ENCODE peak calls at places on chromosome 18, in seven cellular contexts. One of them, this sample, is unnamed.

GRCh38 chr18:30889582-30890301 is 152.8 kb downstream of the DSC3 start:
- DNase-seq in mucosa of descending colon: peak
- DNase-seq in endothelial cell: peak
- DNase-seq in sigmoid colon: no peak
- DNase-seq in EL: no peak
- DNase-seq in GM20000: no peak
- DNase-seq in H1: no peak
- DNase-seq in this sample: peak

GRCh38 chr18:2905802-2906521 is 59.2 kb downstream of the EMILIN2 start:
- DNase-seq in mucosa of descending colon: peak
- DNase-seq in endothelial cell: peak
- DNase-seq in sigmoid colon: peak
- DNase-seq in EL: peak
- DNase-seq in GM20000: peak
- DNase-seq in H1: peak
- DNase-seq in this sample: peak

GRCh38 chr18:48831802-48832201 is 119.0 kb downstream of the SMAD7 start:
- DNase-seq in mucosa of descending colon: no peak
- DNase-seq in endothelial cell: no peak
- DNase-seq in sigmoid colon: no peak
- DNase-seq in EL: no peak
- DNase-seq in GM20000: no peak
- DNase-seq in H1: no peak
- DNase-seq in this sample: no peak

GRCh38 chr18:22846088-22846683 is 86.9 kb upstream of the RBBP8 start:
- DNase-seq in mucosa of descending colon: peak
- DNase-seq in endothelial cell: no peak
- DNase-seq in sigmoid colon: no peak
- DNase-seq in EL: peak
- DNase-seq in GM20000: peak
- DNase-seq in H1: no peak
- DNase-seq in this sample: no peak

GRCh38 chr18:9552189-9552588 is 62.2 kb downstream of the PPP4R1 start:
- DNase-seq in mucosa of descending colon: no peak
- DNase-seq in endothelial cell: no peak
- DNase-seq in sigmoid colon: no peak
- DNase-seq in EL: no peak
- DNase-seq in GM20000: no peak
- DNase-seq in H1: no peak
- DNase-seq in this sample: no peak

GRCh38 chr18:43606800-43607199 is 329.5 kb upstream of the SYT4 start:
- DNase-seq in mucosa of descending colon: no peak
- DNase-seq in endothelial cell: no peak
- DNase-seq in sigmoid colon: no peak
- DNase-seq in EL: no peak
- DNase-seq in GM20000: no peak
- DNase-seq in H1: no peak
- DNase-seq in this sample: no peak

GRCh38 chr18:67131498-67131897 is 385.0 kb downstream of the DSEL start:
- DNase-seq in mucosa of descending colon: no peak
- DNase-seq in endothelial cell: no peak
- DNase-seq in sigmoid colon: no peak
- DNase-seq in EL: no peak
- DNase-seq in GM20000: no peak
- DNase-seq in H1: no peak
- DNase-seq in this sample: no peak

GRCh38 chr18:67239826-67240225 is 276.7 kb downstream of the DSEL start:
- DNase-seq in mucosa of descending colon: no peak
- DNase-seq in endothelial cell: no peak
- DNase-seq in sigmoid colon: no peak
- DNase-seq in EL: no peak
- DNase-seq in GM20000: no peak
- DNase-seq in H1: no peak
- DNase-seq in this sample: no peak

GRCh38 chr18:64037812-64038414 is 68.0 kb downstream of the SERPINB8 start:
- DNase-seq in mucosa of descending colon: no peak
- DNase-seq in endothelial cell: no peak
- DNase-seq in sigmoid colon: no peak
- DNase-seq in EL: peak
- DNase-seq in GM20000: peak
- DNase-seq in H1: no peak
- DNase-seq in this sample: no peak

GRCh38 chr18:286515-287310 is 18.9 kb upstream of the THOC1 start:
- DNase-seq in mucosa of descending colon: no peak
- DNase-seq in endothelial cell: no peak
- DNase-seq in sigmoid colon: no peak
- DNase-seq in EL: peak
- DNase-seq in GM20000: no peak
- DNase-seq in H1: no peak
- DNase-seq in this sample: no peak

GRCh38 chr18:46160050-46160798 is 56.0 kb downstream of the HAUS1 start:
- DNase-seq in mucosa of descending colon: no peak
- DNase-seq in endothelial cell: no peak
- DNase-seq in sigmoid colon: no peak
- DNase-seq in EL: no peak
- DNase-seq in GM20000: no peak
- DNase-seq in H1: no peak
- DNase-seq in this sample: no peak